ENCODE peak calls at places on chromosomes 6 and 20, in seven cellular contexts. J, S, Y, T, Z, D and A are unnamed samples.
A peak's percentile ranks its signal among the peaks of the same experiment; 100 is the strongest.

GRCh38 chr6:155093430-155093829 is 98.3 kb downstream of the TIAM2 start:
- DNase-seq in Z (no peak), Y (no peak), J (no peak), T (no peak), D (peak; percentile 9), S (no peak), A (no peak)

GRCh38 chr20:61628901-61629300 is 376.8 kb downstream of the CDH4 start:
- DNase-seq in T (peak; percentile 27), S (no peak), Y (no peak), Z (no peak), D (no peak), J (no peak), A (no peak)

GRCh38 chr6:41494212-41495115 is 51.7 kb upstream of the FOXP4 start:
- DNase-seq in T (no peak), J (no peak), S (no peak), D (no peak), Y (no peak), Z (no peak), A (no peak)

GRCh38 chr6:83911278-83911677 is 51.8 kb downstream of the CYB5R4 start:
- DNase-seq in S (no peak), Y (no peak), D (no peak), T (no peak), Z (no peak), J (no peak), A (no peak)

GRCh38 chr6:21271431-21272155 is 322.0 kb upstream of the SOX4 start:
- DNase-seq in Y (no peak), J (no peak), Z (no peak), T (no peak), D (no peak), S (no peak), A (no peak)

GRCh38 chr6:73258721-73259120 is 4.3 kb downstream of the KHDC1 start:
- DNase-seq in D (no peak), Y (no peak), S (no peak), Z (no peak), T (no peak), J (no peak), A (no peak)

GRCh38 chr6:36514554-36515456 is 32.5 kb downstream of the STK38 start:
- DNase-seq in Z (no peak), Y (no peak), D (no peak), J (no peak), S (peak; percentile 19), T (peak; percentile 57), A (no peak)

GRCh38 chr20:25540273-25540672 is 45.1 kb downstream of the NINL start:
- DNase-seq in S (peak; percentile 31), D (no peak), T (peak; percentile 14), Z (no peak), Y (no peak), J (no peak), A (no peak)

GRCh38 chr6:53728570-53729194 is 63.1 kb upstream of the KLHL31 start:
- DNase-seq in T (peak; percentile 29), J (peak; percentile 18), Z (peak; percentile 31), D (peak; percentile 59), Y (peak; percentile 40), S (peak; percentile 67), A (peak; percentile 27)

GRCh38 chr6:25113436-25113835 is 165.7 kb upstream of the CARMIL1 start:
- DNase-seq in D (no peak), T (no peak), Y (no peak), J (no peak), S (no peak), Z (no peak), A (no peak)

GRCh38 chr6:48611332-48611731 is 500.3 kb upstream of the PTCHD4 start:
- DNase-seq in D (no peak), Y (no peak), Z (no peak), J (no peak), T (no peak), S (no peak), A (no peak)

GRCh38 chr6:139853302-139853992 is 479.0 kb upstream of the CITED2 start:
- DNase-seq in S (no peak), J (no peak), Z (no peak), Y (no peak), T (no peak), D (no peak), A (no peak)

GRCh38 chr6:11634110-11634509 is 96.6 kb downstream of the TMEM170B start:
- DNase-seq in Y (no peak), T (no peak), D (no peak), S (no peak), J (no peak), Z (no peak), A (no peak)

GRCh38 chr6:70310063-70310694 is 7.3 kb upstream of the COL9A1 start:
- DNase-seq in T (peak; percentile 48), J (peak; percentile 13), Y (no peak), D (no peak), Z (no peak), S (no peak), A (no peak)

GRCh38 chr6:111658445-111659154 is 52.9 kb upstream of the TRAF3IP2 start:
- DNase-seq in S (no peak), T (peak; percentile 59), Y (peak; percentile 43), D (no peak), Z (no peak), J (no peak), A (no peak)

GRCh38 chr6:149366237-149366921 is 33.7 kb upstream of the SUMO4 start:
- DNase-seq in Z (no peak), Y (no peak), T (no peak), S (no peak), J (peak; percentile 66), D (no peak), A (no peak)

GRCh38 chr20:37651932-37652331 is 41.9 kb upstream of the CTNNBL1 start:
- DNase-seq in Z (peak; percentile 18), S (peak; percentile 58), J (no peak), T (peak; percentile 17), Y (no peak), D (no peak), A (no peak)

GRCh38 chr20:40948352-40949267 is 80.0 kb upstream of the TOP1 start:
- DNase-seq in T (peak; percentile 21), D (no peak), Z (no peak), Y (no peak), J (no peak), S (no peak), A (no peak)

GRCh38 chr6:11918739-11919605 is 93.1 kb upstream of the HIVEP1 start:
- DNase-seq in T (no peak), Y (no peak), J (no peak), D (no peak), S (no peak), Z (no peak), A (no peak)

GRCh38 chr6:149897855-149898744 is at the start of gene RAET1E:
- DNase-seq in T (no peak), Y (no peak), D (no peak), J (no peak), Z (no peak), S (no peak), A (no peak)

GRCh38 chr20:51750037-51750769 is 18.0 kb downstream of the ATP9A start:
- DNase-seq in Y (peak; percentile 68), D (no peak), J (no peak), S (peak; percentile 88), T (peak; percentile 94), Z (peak; percentile 93), A (no peak)

GRCh38 chr6:157593596-157593995 is 212.6 kb downstream of the ZDHHC14 start:
- DNase-seq in T (no peak), S (no peak), Y (no peak), Z (no peak), D (no peak), J (no peak), A (no peak)

GRCh38 chr20:15976047-15976731 is 597.1 kb downstream of the KIF16B start:
- DNase-seq in D (no peak), T (no peak), J (no peak), Y (no peak), S (no peak), Z (no peak), A (no peak)
- H3K27ac ChIP-seq in D (no peak overlapping the region), T (no peak overlapping the region), J (no peak overlapping the region), Y (no peak overlapping the region), S (no peak overlapping the region), Z (no peak overlapping the region), A (no peak overlapping the region)

DNA sequence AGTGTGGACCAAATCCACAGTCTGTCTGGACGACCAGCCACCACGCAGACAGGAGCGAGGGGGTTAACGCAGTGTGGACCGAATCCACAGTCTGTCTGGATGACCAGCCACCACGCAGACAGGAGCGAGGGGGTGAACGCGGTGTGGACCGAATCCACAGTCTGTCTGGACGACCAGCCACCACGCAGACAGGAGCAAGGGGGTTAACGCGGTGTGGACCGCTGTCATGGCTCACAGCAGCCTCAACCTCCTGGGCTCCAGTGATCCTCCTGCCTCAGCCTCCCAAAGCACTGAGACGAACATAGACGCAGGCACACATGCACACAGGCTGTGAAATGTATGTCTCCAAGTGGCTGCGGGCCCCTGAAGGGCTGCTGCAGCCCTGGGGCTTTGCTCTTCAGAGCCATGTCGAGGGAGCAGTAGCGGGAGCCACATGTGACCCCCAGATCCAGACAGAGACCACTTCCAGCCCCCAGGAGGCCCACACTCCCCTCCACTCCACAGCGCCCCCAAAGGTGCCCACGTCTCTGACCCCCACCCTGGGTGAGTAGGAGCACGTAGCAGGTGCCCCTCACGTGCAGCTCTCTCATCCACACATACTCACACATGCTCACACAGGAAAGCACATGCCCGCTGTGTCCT is 98.1 kb downstream of the YTHDF1 start:
- DNase-seq in D (no peak), T (no peak), S (no peak), Z (no peak), Y (no peak), J (no peak), A (no peak)
- H3K27ac ChIP-seq in D (no peak overlapping the region), T (no peak overlapping the region), S (no peak overlapping the region), Z (no peak overlapping the region), Y (no peak overlapping the region), J (no peak overlapping the region), A (no peak overlapping the region)

GRCh38 chr6:33886673-33887144 is 82.9 kb upstream of the MLN start:
- DNase-seq in J (peak; percentile 22), Z (no peak), T (no peak), S (no peak), Y (peak; percentile 83), D (no peak), A (peak; percentile 38)
- H3K27ac ChIP-seq in J (no peak overlapping the region), Z (no peak overlapping the region), T (no peak overlapping the region), S (no peak overlapping the region), Y (peak overlapping the region; percentile 70), D (no peak overlapping the region), A (no peak overlapping the region)

DNA sequence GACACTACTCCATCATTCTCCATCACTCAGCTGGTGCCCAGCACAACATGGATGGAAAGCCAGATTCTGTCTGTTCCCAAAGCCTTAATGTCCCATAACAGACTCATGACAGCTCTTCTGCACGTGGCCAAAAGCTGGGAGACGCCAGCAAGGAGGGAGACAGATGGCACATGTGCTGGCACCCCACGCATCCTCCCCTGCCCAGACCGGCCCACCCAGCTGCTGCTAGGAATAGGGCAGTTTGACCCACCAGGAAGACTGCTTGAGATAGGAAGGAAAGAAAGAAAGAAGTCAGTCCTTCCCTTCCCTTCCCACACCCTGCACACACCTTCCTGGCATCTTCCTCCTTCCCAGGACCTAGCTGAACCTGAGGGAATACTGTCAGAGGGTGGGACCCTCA is 96.2 kb downstream of the PREX1 start:
- DNase-seq in D (no peak), J (no peak), S (no peak), T (no peak), Z (no peak), Y (no peak), A (no peak)
- H3K27ac ChIP-seq in D (no peak overlapping the region), J (no peak overlapping the region), S (no peak overlapping the region), T (no peak overlapping the region), Z (no peak overlapping the region), Y (no peak overlapping the region), A (no peak overlapping the region)

GRCh38 chr20:13739726-13740649 is 44.7 kb downstream of the ESF1 start:
- DNase-seq in Y (no peak), D (no peak), J (no peak), T (no peak), Z (no peak), S (no peak), A (no peak)
- H3K27ac ChIP-seq in Y (peak overlapping the region; percentile 93), D (no peak overlapping the region), J (no peak overlapping the region), T (no peak overlapping the region), Z (no peak overlapping the region), S (no peak overlapping the region), A (no peak overlapping the region)

GRCh38 chr20:137668-138131 is 4.7 kb upstream of the DEFB126 start:
- DNase-seq in T (no peak), S (no peak), Y (no peak), Z (peak; percentile 34), J (no peak), D (no peak), A (no peak)
- H3K27ac ChIP-seq in T (no peak overlapping the region), S (no peak overlapping the region), Y (no peak overlapping the region), Z (no peak overlapping the region), J (no peak overlapping the region), D (no peak overlapping the region), A (no peak overlapping the region)